ENCODE peak calls at places on chromosomes 12 and 14, in six cellular contexts. One of them, this sample, is unnamed.

GRCh38 chr14:54182419-54183040 is 214.3 kb upstream of the CDKN3 start:
- DNase-seq in IMR-90: peak
- DNase-seq in esophagus muscularis mucosa: no peak
- DNase-seq in transverse colon: no peak
- DNase-seq in right lobe of liver: no peak
- DNase-seq in A549: no peak
- DNase-seq in this sample: no peak

GRCh38 chr12:132439333-132439904 is 50.5 kb upstream of the FBRSL1 start:
- DNase-seq in A549: no peak
- DNase-seq in transverse colon: no peak
- DNase-seq in right lobe of liver: no peak
- DNase-seq in IMR-90: no peak
- DNase-seq in esophagus muscularis mucosa: no peak
- DNase-seq in this sample: no peak

GRCh38 chr14:42779024-42779423 is 1172.3 kb downstream of the LRFN5 start:
- DNase-seq in transverse colon: no peak
- DNase-seq in right lobe of liver: no peak
- DNase-seq in esophagus muscularis mucosa: no peak
- DNase-seq in A549: no peak
- DNase-seq in IMR-90: peak
- DNase-seq in this sample: no peak

GRCh38 chr12:123126294-123127144 is 24.4 kb downstream of the PITPNM2 start:
- DNase-seq in transverse colon: no peak
- DNase-seq in esophagus muscularis mucosa: no peak
- DNase-seq in IMR-90: peak
- DNase-seq in right lobe of liver: no peak
- DNase-seq in A549: peak
- DNase-seq in this sample: peak

GRCh38 chr12:81401241-81401640 is 323.4 kb downstream of the ACSS3 start:
- DNase-seq in transverse colon: no peak
- DNase-seq in right lobe of liver: no peak
- DNase-seq in IMR-90: no peak
- DNase-seq in A549: no peak
- DNase-seq in esophagus muscularis mucosa: no peak
- DNase-seq in this sample: no peak

GRCh38 chr12:84701966-84702365 is 210.6 kb downstream of the SLC6A15 start:
- DNase-seq in transverse colon: no peak
- DNase-seq in right lobe of liver: no peak
- DNase-seq in esophagus muscularis mucosa: no peak
- DNase-seq in IMR-90: peak
- DNase-seq in A549: no peak
- DNase-seq in this sample: no peak

GRCh38 chr12:99253068-99253467 is 394.5 kb upstream of the GARIN6 start:
- DNase-seq in A549: peak
- DNase-seq in transverse colon: no peak
- DNase-seq in esophagus muscularis mucosa: no peak
- DNase-seq in IMR-90: no peak
- DNase-seq in right lobe of liver: no peak
- DNase-seq in this sample: no peak

GRCh38 chr14:64337901-64338615 is 43.9 kb upstream of the ESR2 start:
- DNase-seq in esophagus muscularis mucosa: peak
- DNase-seq in A549: peak
- DNase-seq in IMR-90: peak
- DNase-seq in right lobe of liver: no peak
- DNase-seq in transverse colon: peak
- DNase-seq in this sample: peak

GRCh38 chr12:109759595-109759994 is 46.0 kb downstream of the FAM222A start:
- DNase-seq in transverse colon: peak
- DNase-seq in A549: no peak
- DNase-seq in IMR-90: no peak
- DNase-seq in right lobe of liver: peak
- DNase-seq in esophagus muscularis mucosa: no peak
- DNase-seq in this sample: no peak

GRCh38 chr12:15910468-15910863 is 666 bp upstream of the DERA start:
- DNase-seq in esophagus muscularis mucosa: no peak
- DNase-seq in transverse colon: no peak
- DNase-seq in right lobe of liver: no peak
- DNase-seq in A549: no peak
- DNase-seq in IMR-90: no peak
- DNase-seq in this sample: no peak

GRCh38 chr12:15910864-15911696 is at the start of gene DERA:
- DNase-seq in A549: peak
- DNase-seq in right lobe of liver: peak
- DNase-seq in transverse colon: peak
- DNase-seq in IMR-90: peak
- DNase-seq in esophagus muscularis mucosa: no peak
- DNase-seq in this sample: peak
- TF ChIP-seq POLR2A in A549: peak
- TF ChIP-seq POLR2A in right lobe of liver: peak
- TF ChIP-seq POLR2A in transverse colon: peak
- TF ChIP-seq POLR2A in IMR-90: peak
- TF ChIP-seq POLR2A in esophagus muscularis mucosa: peak
- TF ChIP-seq POLR2A in this sample: peak

GRCh38 chr12:57755454-57756372 is 810 bp downstream of the MARCHF9 start:
- DNase-seq in right lobe of liver: peak
- DNase-seq in esophagus muscularis mucosa: no peak
- DNase-seq in IMR-90: no peak
- DNase-seq in transverse colon: peak
- DNase-seq in A549: no peak
- DNase-seq in this sample: no peak
- TF ChIP-seq POLR2A in right lobe of liver: peak
- TF ChIP-seq POLR2A in esophagus muscularis mucosa: no peak
- TF ChIP-seq POLR2A in IMR-90: no peak
- TF ChIP-seq POLR2A in transverse colon: peak
- TF ChIP-seq POLR2A in A549: no peak
- TF ChIP-seq POLR2A in this sample: no peak

GRCh38 chr14:24076302-24076601 is 4.9 kb downstream of the CPNE6 start:
- DNase-seq in IMR-90: no peak
- DNase-seq in transverse colon: no peak
- DNase-seq in A549: no peak
- DNase-seq in esophagus muscularis mucosa: no peak
- DNase-seq in right lobe of liver: no peak
- DNase-seq in this sample: no peak

GRCh38 chr14:24075485-24076301 is 4.3 kb downstream of the CPNE6 start:
- DNase-seq in IMR-90: no peak
- DNase-seq in A549: no peak
- DNase-seq in esophagus muscularis mucosa: no peak
- DNase-seq in right lobe of liver: no peak
- DNase-seq in transverse colon: no peak
- DNase-seq in this sample: no peak

GRCh38 chr14:24072881-24073877 is 1.8 kb downstream of the CPNE6 start:
- DNase-seq in transverse colon: no peak
- DNase-seq in A549: no peak
- DNase-seq in IMR-90: no peak
- DNase-seq in esophagus muscularis mucosa: no peak
- DNase-seq in right lobe of liver: peak
- DNase-seq in this sample: no peak

GRCh38 chr14:24077086-24077485 is 5.7 kb downstream of the CPNE6 start:
- DNase-seq in right lobe of liver: no peak
- DNase-seq in esophagus muscularis mucosa: no peak
- DNase-seq in A549: no peak
- DNase-seq in IMR-90: no peak
- DNase-seq in transverse colon: no peak
- DNase-seq in this sample: no peak

DNA sequence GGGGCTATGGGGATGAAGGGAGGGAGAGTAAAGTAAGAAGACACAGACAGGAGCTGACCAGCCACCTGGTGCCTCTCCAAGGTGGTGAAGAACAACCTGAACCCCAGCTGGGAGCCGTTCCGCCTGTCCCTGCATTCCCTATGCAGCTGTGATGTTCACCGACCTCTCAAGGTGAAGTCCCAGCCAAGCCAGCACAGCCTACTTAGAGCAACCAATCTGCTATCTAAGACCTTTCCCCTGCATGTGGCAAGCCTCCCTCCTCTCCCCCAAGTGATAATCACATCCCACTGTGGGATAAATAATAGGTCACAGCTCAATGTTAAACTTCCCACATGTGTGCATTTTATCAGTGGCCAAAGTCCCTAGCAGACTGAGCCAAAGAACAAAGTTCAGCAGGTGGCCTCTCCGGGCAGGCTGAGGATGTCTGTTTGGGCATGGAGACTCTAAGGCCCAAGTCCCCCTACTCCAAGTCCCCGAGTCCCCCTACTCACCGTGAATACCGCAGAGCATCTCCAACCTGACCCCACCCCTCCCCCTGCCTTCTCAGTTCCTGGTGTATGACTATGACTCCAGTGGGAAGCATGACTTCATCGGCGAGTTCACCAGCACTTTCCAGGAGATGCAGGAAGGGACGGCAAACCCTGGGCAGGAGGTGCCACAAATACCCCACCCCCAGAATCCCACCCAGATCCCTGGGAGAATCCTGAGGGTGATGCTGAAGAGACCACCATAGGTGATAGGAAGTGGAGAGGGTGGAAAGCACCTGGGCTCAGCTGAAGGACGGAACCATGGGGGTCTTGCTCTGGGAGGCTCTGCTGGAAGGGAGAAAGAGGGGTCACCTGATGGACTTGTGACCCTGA is 3.5 kb downstream of the CPNE6 start:
- DNase-seq in A549: no peak
- DNase-seq in right lobe of liver: peak
- DNase-seq in IMR-90: no peak
- DNase-seq in transverse colon: no peak
- DNase-seq in esophagus muscularis mucosa: no peak
- DNase-seq in this sample: no peak
- TF ChIP-seq POLR2A in A549: no peak
- TF ChIP-seq POLR2A in right lobe of liver: no peak
- TF ChIP-seq POLR2A in IMR-90: no peak
- TF ChIP-seq POLR2A in transverse colon: no peak
- TF ChIP-seq POLR2A in esophagus muscularis mucosa: no peak
- TF ChIP-seq POLR2A in this sample: no peak

GRCh38 chr12:53045646-53046045 is 4.2 kb upstream of the TNS2 start:
- DNase-seq in A549: no peak
- DNase-seq in esophagus muscularis mucosa: no peak
- DNase-seq in IMR-90: no peak
- DNase-seq in transverse colon: no peak
- DNase-seq in right lobe of liver: no peak
- DNase-seq in this sample: no peak
- TF ChIP-seq POLR2A in A549: no peak
- TF ChIP-seq POLR2A in esophagus muscularis mucosa: no peak
- TF ChIP-seq POLR2A in IMR-90: no peak
- TF ChIP-seq POLR2A in transverse colon: no peak
- TF ChIP-seq POLR2A in right lobe of liver: no peak
- TF ChIP-seq POLR2A in this sample: no peak

GRCh38 chr12:26642361-26642760 is 190.6 kb downstream of the ITPR2 start:
- DNase-seq in right lobe of liver: no peak
- DNase-seq in IMR-90: peak
- DNase-seq in A549: no peak
- DNase-seq in esophagus muscularis mucosa: no peak
- DNase-seq in transverse colon: no peak
- DNase-seq in this sample: no peak

GRCh38 chr12:26646571-26646970 is 186.4 kb downstream of the ITPR2 start:
- DNase-seq in right lobe of liver: no peak
- DNase-seq in transverse colon: no peak
- DNase-seq in esophagus muscularis mucosa: no peak
- DNase-seq in IMR-90: peak
- DNase-seq in A549: no peak
- DNase-seq in this sample: no peak

GRCh38 chr12:26648066-26648465 is 184.9 kb downstream of the ITPR2 start:
- DNase-seq in A549: no peak
- DNase-seq in esophagus muscularis mucosa: no peak
- DNase-seq in transverse colon: no peak
- DNase-seq in right lobe of liver: no peak
- DNase-seq in IMR-90: no peak
- DNase-seq in this sample: no peak

GRCh38 chr12:26647091-26647490 is 185.9 kb downstream of the ITPR2 start:
- DNase-seq in IMR-90: peak
- DNase-seq in esophagus muscularis mucosa: no peak
- DNase-seq in right lobe of liver: no peak
- DNase-seq in transverse colon: no peak
- DNase-seq in A549: no peak
- DNase-seq in this sample: no peak

DNA sequence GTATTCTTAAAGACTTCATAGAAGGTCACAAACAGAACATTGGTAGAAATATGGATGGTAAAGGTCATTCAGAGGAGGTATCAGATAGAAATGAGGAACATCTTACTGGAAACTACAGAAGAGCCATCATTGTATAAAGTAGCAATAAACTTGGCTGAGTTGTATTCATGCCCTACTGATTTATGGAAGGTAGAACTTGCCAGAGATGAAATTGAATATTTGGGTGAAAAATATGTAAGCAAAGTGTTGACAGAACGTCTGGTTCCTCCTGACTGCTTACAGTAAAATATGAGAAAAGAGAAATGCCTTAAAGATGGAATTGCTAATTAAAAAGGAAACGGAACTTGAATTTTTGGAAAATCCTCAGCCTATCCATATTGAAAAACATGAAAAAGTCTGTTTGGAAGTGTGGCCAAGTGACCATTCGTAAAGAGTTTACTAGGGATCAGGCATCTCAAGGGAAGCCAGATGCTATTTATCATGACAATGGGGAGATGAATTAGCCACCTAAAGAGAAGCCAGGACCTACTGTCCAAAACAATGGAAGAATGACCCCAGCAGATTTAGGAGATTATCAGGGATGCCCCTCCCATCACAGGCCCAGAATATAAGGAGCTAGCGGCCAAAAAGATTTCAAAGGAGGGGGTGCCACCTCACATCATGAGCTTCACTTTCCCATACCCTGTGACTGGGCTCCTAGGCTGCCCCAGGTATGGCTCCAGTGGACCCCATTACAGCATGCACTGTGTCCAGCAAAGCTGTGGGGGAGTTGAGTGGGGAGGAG is 189.3 kb downstream of the ITPR2 start:
- DNase-seq in transverse colon: no peak
- DNase-seq in esophagus muscularis mucosa: no peak
- DNase-seq in A549: no peak
- DNase-seq in IMR-90: no peak
- DNase-seq in right lobe of liver: no peak
- DNase-seq in this sample: no peak
- TF ChIP-seq POLR2A in transverse colon: no peak
- TF ChIP-seq POLR2A in esophagus muscularis mucosa: no peak
- TF ChIP-seq POLR2A in A549: no peak
- TF ChIP-seq POLR2A in IMR-90: no peak
- TF ChIP-seq POLR2A in right lobe of liver: no peak
- TF ChIP-seq POLR2A in this sample: no peak

This sample was measured in H54.